ENCODE peak calls at places on chromosomes 7 and 10, in five cellular contexts. One of them, this sample, is unnamed.

GRCh38 chr7:503575-504111 is 16.0 kb downstream of the PDGFA start:
- DNase-seq in ovary: no peak
- DNase-seq in pancreas: peak; percentile 85
- DNase-seq in brain microvascular endothelial cell: no peak
- DNase-seq in small intestine: peak; percentile 99
- DNase-seq in this sample: peak; percentile 94

GRCh38 chr10:7333995-7334964 is 76.6 kb downstream of the SFMBT2 start:
- DNase-seq in ovary: peak; percentile 34
- DNase-seq in pancreas: no peak
- DNase-seq in brain microvascular endothelial cell: no peak
- DNase-seq in small intestine: no peak
- DNase-seq in this sample: no peak

GRCh38 chr7:2716906-2717292 is 28.9 kb downstream of the AMZ1 start:
- DNase-seq in ovary: peak; percentile 43
- DNase-seq in pancreas: no peak
- DNase-seq in brain microvascular endothelial cell: no peak
- DNase-seq in small intestine: no peak
- DNase-seq in this sample: no peak

GRCh38 chr10:24465899-24466615 is 257.1 kb downstream of the KIAA1217 start:
- DNase-seq in ovary: no peak
- DNase-seq in pancreas: no peak
- DNase-seq in brain microvascular endothelial cell: peak; percentile 93
- DNase-seq in small intestine: peak; percentile 95
- DNase-seq in this sample: peak; percentile 70

GRCh38 chr7:49866076-49866735 is 92.8 kb downstream of the VWC2 start:
- DNase-seq in ovary: no peak
- DNase-seq in pancreas: no peak
- DNase-seq in brain microvascular endothelial cell: no peak
- DNase-seq in small intestine: no peak
- DNase-seq in this sample: no peak

GRCh38 chr10:84293574-84294016 is 34.8 kb upstream of the CCSER2 start:
- DNase-seq in ovary: no peak
- DNase-seq in pancreas: no peak
- DNase-seq in brain microvascular endothelial cell: no peak
- DNase-seq in small intestine: no peak
- DNase-seq in this sample: no peak

GRCh38 chr7:82105463-82105862 is 335.6 kb upstream of the HGF start:
- DNase-seq in ovary: no peak
- DNase-seq in pancreas: no peak
- DNase-seq in brain microvascular endothelial cell: peak; percentile 86
- DNase-seq in small intestine: no peak
- DNase-seq in this sample: no peak

GRCh38 chr10:43408710-43409384 is at the start of gene HNRNPF:
- DNase-seq in ovary: peak; percentile 96
- DNase-seq in pancreas: peak; percentile 96
- DNase-seq in brain microvascular endothelial cell: peak; percentile 89
- DNase-seq in small intestine: peak; percentile 96
- DNase-seq in this sample: peak; percentile 95

GRCh38 chr7:144827581-144828139 is 8.2 kb downstream of the TPK1 start:
- DNase-seq in ovary: no peak
- DNase-seq in pancreas: no peak
- DNase-seq in brain microvascular endothelial cell: peak; percentile 88
- DNase-seq in small intestine: no peak
- DNase-seq in this sample: no peak

GRCh38 chr7:149329265-149329664 is 67.3 kb downstream of the ZNF783 start:
- DNase-seq in ovary: no peak
- DNase-seq in pancreas: no peak
- DNase-seq in brain microvascular endothelial cell: no peak
- DNase-seq in small intestine: no peak
- DNase-seq in this sample: no peak

GRCh38 chr7:1538544-1539345 is 8.2 kb downstream of the MAFK start:
- DNase-seq in ovary: peak; percentile 54
- DNase-seq in pancreas: peak; percentile 63
- DNase-seq in brain microvascular endothelial cell: no peak
- DNase-seq in small intestine: no peak
- DNase-seq in this sample: no peak

GRCh38 chr10:122373713-122374112 is 795 bp upstream of the PLEKHA1 start:
- DNase-seq in ovary: peak; percentile 33
- DNase-seq in pancreas: no peak
- DNase-seq in brain microvascular endothelial cell: peak; percentile 8
- DNase-seq in small intestine: no peak
- DNase-seq in this sample: no peak

GRCh38 chr10:61283489-61284221 is 169.5 kb downstream of the TMEM26 start:
- DNase-seq in ovary: no peak
- DNase-seq in pancreas: no peak
- DNase-seq in brain microvascular endothelial cell: no peak
- DNase-seq in small intestine: no peak
- DNase-seq in this sample: no peak

GRCh38 chr7:48033922-48034321 is 1.4 kb upstream of the C7orf57 start:
- DNase-seq in ovary: no peak
- DNase-seq in pancreas: no peak
- DNase-seq in brain microvascular endothelial cell: no peak
- DNase-seq in small intestine: no peak
- DNase-seq in this sample: no peak

GRCh38 chr10:8058274-8059111 is 4.0 kb downstream of the GATA3 start:
- DNase-seq in ovary: no peak
- DNase-seq in pancreas: no peak
- DNase-seq in brain microvascular endothelial cell: no peak
- DNase-seq in small intestine: no peak
- DNase-seq in this sample: no peak

GRCh38 chr10:76282122-76283030 is 851.0 kb downstream of the LRMDA start:
- DNase-seq in ovary: no peak
- DNase-seq in pancreas: no peak
- DNase-seq in brain microvascular endothelial cell: no peak
- DNase-seq in small intestine: peak; percentile 71
- DNase-seq in this sample: peak; percentile 29

GRCh38 chr10:58839771-58840170 is 327.1 kb downstream of the BICC1 start:
- DNase-seq in ovary: no peak
- DNase-seq in pancreas: no peak
- DNase-seq in brain microvascular endothelial cell: no peak
- DNase-seq in small intestine: no peak
- DNase-seq in this sample: no peak

GRCh38 chr7:105828141-105828540 is 48.3 kb downstream of the ATXN7L1 start:
- DNase-seq in ovary: no peak
- DNase-seq in pancreas: no peak
- DNase-seq in brain microvascular endothelial cell: no peak
- DNase-seq in small intestine: no peak
- DNase-seq in this sample: no peak

GRCh38 chr10:99368646-99369045 is 39.5 kb downstream of the CNNM1 start:
- DNase-seq in ovary: no peak
- DNase-seq in pancreas: no peak
- DNase-seq in brain microvascular endothelial cell: no peak
- DNase-seq in small intestine: no peak
- DNase-seq in this sample: no peak

GRCh38 chr7:129210256-129210988 is 14.4 kb upstream of the AHCYL2 start:
- DNase-seq in ovary: peak; percentile 85
- DNase-seq in pancreas: peak; percentile 95
- DNase-seq in brain microvascular endothelial cell: peak; percentile 47
- DNase-seq in small intestine: peak; percentile 55
- DNase-seq in this sample: peak; percentile 84

GRCh38 chr10:72728462-72728861 is 36.5 kb downstream of the MCU start:
- DNase-seq in ovary: no peak
- DNase-seq in pancreas: no peak
- DNase-seq in brain microvascular endothelial cell: no peak
- DNase-seq in small intestine: no peak
- DNase-seq in this sample: no peak

GRCh38 chr7:153590136-153590535 is 462.1 kb upstream of the DPP6 start:
- DNase-seq in ovary: no peak
- DNase-seq in pancreas: no peak
- DNase-seq in brain microvascular endothelial cell: no peak
- DNase-seq in small intestine: no peak
- DNase-seq in this sample: no peak

GRCh38 chr7:5226921-5227785 is 37.1 kb downstream of the WIPI2 start:
- DNase-seq in ovary: no peak
- DNase-seq in pancreas: peak; percentile 39
- DNase-seq in brain microvascular endothelial cell: no peak
- DNase-seq in small intestine: no peak
- DNase-seq in this sample: no peak

GRCh38 chr7:75872073-75872782 is 6.6 kb upstream of the RHBDD2 start:
- DNase-seq in ovary: no peak
- DNase-seq in pancreas: no peak
- DNase-seq in brain microvascular endothelial cell: no peak
- DNase-seq in small intestine: no peak
- DNase-seq in this sample: no peak

DNA sequence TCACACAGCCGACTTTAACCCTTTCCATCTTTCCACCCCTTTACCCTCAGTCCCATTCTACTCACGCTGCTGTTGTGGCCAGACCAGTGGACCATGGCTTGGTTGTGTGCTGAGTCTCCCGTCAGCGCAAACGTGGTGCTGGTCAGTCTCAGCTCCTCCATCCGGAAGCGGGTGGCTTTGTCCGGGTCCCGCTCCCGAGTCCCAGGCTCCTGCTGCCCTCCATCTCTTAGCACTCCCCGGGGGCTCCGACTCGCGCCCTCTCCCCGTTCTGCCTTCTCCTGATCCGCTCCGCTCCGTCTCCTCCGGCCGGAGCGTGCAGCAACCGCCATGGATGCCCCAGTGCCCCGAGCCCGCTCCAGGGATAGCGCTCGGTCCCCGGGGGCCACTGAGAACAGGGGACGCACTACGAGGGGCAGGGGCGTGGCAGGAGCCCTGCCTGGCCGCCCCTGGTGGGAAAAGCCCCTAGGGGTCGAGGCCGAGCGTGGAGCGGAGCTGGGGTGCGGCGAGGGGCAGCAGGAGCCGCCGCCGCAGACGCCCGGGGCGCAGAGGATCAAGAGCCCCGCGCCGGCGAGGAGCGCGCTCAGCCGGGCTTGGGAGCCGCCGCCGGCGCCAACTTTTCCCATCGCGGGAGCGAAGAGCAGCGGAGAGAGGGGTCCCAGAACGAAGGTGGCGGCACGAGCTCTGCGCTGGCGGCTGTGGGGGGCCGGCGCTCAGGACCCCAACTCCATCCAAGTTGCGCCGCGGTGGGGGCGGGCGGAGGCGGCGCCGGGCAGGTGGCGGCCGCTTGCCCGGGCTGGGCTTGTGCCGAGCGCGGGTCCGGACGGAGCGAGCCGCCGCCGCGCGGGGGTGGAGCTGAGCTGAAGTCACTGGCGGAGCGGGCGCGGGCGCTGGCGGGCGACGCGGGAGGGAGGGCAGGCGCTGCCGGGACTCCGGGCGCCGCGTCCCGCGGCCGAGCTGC is at the start of gene SORCS1:
- DNase-seq in ovary: peak; percentile 8
- DNase-seq in pancreas: peak; percentile 75
- DNase-seq in brain microvascular endothelial cell: no peak
- DNase-seq in small intestine: no peak
- DNase-seq in this sample: no peak
- H3K4me3 ChIP-seq in ovary: peak within 1 kb of the TSS; percentile 33
- H3K4me3 ChIP-seq in pancreas: peak within 1 kb of the TSS; percentile 48
- H3K4me3 ChIP-seq in brain microvascular endothelial cell: peak within 1 kb of the TSS; percentile 18
- H3K4me3 ChIP-seq in small intestine: peak within 1 kb of the TSS; percentile 12
- H3K4me3 ChIP-seq in this sample: peak within 1 kb of the TSS; percentile 46

GRCh38 chr10:47453435-47454293 is 30.3 kb downstream of the ANXA8 start:
- DNase-seq in ovary: no peak
- DNase-seq in pancreas: no peak
- DNase-seq in brain microvascular endothelial cell: no peak
- DNase-seq in small intestine: no peak
- DNase-seq in this sample: no peak
- H3K27ac ChIP-seq in ovary: no peak overlapping the region
- H3K27ac ChIP-seq in pancreas: no peak overlapping the region
- H3K27ac ChIP-seq in brain microvascular endothelial cell: no peak overlapping the region
- H3K27ac ChIP-seq in small intestine: no peak overlapping the region
- H3K27ac ChIP-seq in this sample: no peak overlapping the region

DNA sequence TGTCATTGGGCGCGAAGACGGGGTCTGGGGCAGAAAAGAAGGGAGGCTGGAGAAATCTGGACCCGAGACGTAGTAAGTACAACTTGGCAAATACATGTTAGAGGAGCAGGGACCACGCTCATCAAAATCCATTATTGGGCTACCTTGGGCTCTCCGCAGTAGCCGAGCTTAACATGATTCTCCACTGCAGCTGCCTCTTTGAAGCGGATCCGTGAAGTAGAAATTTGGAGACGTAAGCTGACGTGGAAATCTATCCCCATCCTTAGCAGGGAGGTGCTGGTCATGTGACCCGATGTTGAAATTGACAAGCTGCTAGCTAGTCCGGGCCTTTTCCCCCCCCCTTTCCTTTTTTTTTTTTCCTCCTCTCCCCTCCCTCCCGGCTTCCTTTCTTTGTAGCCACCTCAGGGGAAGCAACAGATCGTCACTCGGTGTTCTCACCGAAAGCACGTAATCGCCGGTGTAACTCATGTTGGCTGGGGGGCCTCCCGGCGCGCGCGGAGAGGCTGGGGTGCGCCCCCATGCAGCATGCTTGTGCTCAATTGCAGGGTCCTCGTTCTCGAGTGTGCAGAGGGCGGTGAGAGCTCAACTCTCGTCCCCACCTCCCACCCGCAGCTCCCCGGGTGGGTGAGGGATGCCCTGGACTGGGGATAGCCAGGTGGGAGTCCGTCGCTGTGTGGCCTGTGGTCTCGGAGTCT is at the start of gene HOXA11:
- DNase-seq in ovary: no peak
- DNase-seq in pancreas: no peak
- DNase-seq in brain microvascular endothelial cell: no peak
- DNase-seq in small intestine: no peak
- DNase-seq in this sample: peak; percentile 22
- H3K4me3 ChIP-seq in ovary: peak within 1 kb of the TSS; percentile 48
- H3K4me3 ChIP-seq in pancreas: peak within 1 kb of the TSS; percentile 38
- H3K4me3 ChIP-seq in brain microvascular endothelial cell: no peak within 1 kb of the TSS
- H3K4me3 ChIP-seq in small intestine: peak within 1 kb of the TSS; percentile 50
- H3K4me3 ChIP-seq in this sample: peak within 1 kb of the TSS; percentile 18

DNA sequence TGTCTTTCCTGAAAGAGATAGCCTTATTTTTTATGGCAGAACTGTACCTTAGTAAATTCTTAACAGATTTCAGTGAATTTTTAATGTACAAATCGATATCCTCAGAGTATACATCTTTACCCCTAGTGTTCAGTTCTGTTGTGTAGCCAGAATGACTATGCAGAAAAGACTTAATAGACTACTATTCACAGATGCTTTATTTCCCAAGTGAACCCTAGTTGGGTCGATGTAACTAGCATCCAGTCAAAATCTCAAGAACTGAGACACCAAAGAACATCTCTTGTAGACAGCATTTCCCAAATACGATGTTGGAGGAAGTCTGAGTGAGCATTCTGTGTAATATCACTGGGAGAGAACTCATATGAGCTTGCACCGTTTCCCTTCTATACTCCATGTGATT is 1.5 kb downstream of the AKR1C3 start:
- DNase-seq in ovary: no peak
- DNase-seq in pancreas: no peak
- DNase-seq in brain microvascular endothelial cell: no peak
- DNase-seq in small intestine: peak; percentile 31
- DNase-seq in this sample: no peak
- H3K27ac ChIP-seq in ovary: no peak overlapping the region
- H3K27ac ChIP-seq in pancreas: no peak overlapping the region
- H3K27ac ChIP-seq in brain microvascular endothelial cell: no peak overlapping the region
- H3K27ac ChIP-seq in small intestine: no peak overlapping the region
- H3K27ac ChIP-seq in this sample: no peak overlapping the region

GRCh38 chr10:79494871-79495270 is 17.5 kb upstream of the EIF5AL1 start:
- DNase-seq in ovary: no peak
- DNase-seq in pancreas: no peak
- DNase-seq in brain microvascular endothelial cell: no peak
- DNase-seq in small intestine: no peak
- DNase-seq in this sample: no peak
- H3K4me3 ChIP-seq in ovary: no peak overlapping the region
- H3K4me3 ChIP-seq in pancreas: no peak overlapping the region
- H3K4me3 ChIP-seq in brain microvascular endothelial cell: no peak overlapping the region
- H3K4me3 ChIP-seq in small intestine: no peak overlapping the region
- H3K4me3 ChIP-seq in this sample: no peak overlapping the region

This sample was measured in stomach.